ENCODE peak calls at places on chromosomes 1 and 21, in eight cellular contexts. B is CD4-positive, alpha-beta T cell; O is body of pancreas; K is stimulated activated CD4-positive, alpha-beta T cell treated with anti-CD3 and anti-CD28 coated beads, TNF-alpha, amount 100 ng/mL, for 4 hours; R is AG08396; N is putamen; Z is cerebellum; W is RWPE1. G is an unnamed sample.
A peak's percentile ranks its signal among the peaks of the same experiment; 100 is the strongest.

GRCh38 chr1:190754769-190755168 is 277.1 kb upstream of the BRINP3 start:
- DNase-seq in N (no peak), R (peak; percentile 2), O (no peak), Z (peak; percentile 0), K (no peak), B (no peak), W (peak; percentile 27), G (no peak)

GRCh38 chr21:32994305-32994704 is 31.4 kb upstream of the OLIG2 start:
- DNase-seq in Z (no peak), O (no peak), R (peak; percentile 29), N (no peak), W (peak; percentile 11), K (no peak), B (no peak), G (no peak)

GRCh38 chr1:193104496-193104905 is 713 bp downstream of the GLRX2 start:
- DNase-seq in R (peak; percentile 52), Z (peak; percentile 48), K (no peak), O (peak; percentile 37), N (peak; percentile 35), W (peak; percentile 58), B (no peak), G (no peak)

GRCh38 chr1:93554883-93555872 is 107.3 kb downstream of the FNBP1L start:
- DNase-seq in W (no peak), N (no peak), O (no peak), Z (no peak), B (no peak), R (no peak), K (no peak), G (no peak)

GRCh38 chr1:39047374-39048229 is 21.5 kb downstream of the NDUFS5 start:
- DNase-seq in K (no peak), N (no peak), W (peak; percentile 38), O (peak; percentile 39), B (no peak), R (peak; percentile 75), Z (no peak), G (peak; percentile 38)

GRCh38 chr21:32914424-32915070 is 111.2 kb upstream of the OLIG2 start:
- DNase-seq in O (no peak), K (no peak), R (no peak), Z (no peak), B (no peak), N (no peak), W (no peak), G (no peak)

GRCh38 chr1:12309783-12310742 is 80.2 kb downstream of the VPS13D start:
- DNase-seq in O (no peak), K (no peak), W (no peak), R (no peak), B (no peak), Z (no peak), N (no peak), G (no peak)

GRCh38 chr1:24151175-24151533 is 8.2 kb upstream of the IL22RA1 start:
- DNase-seq in N (no peak), B (no peak), O (peak; percentile 79), W (peak; percentile 41), K (no peak), R (no peak), Z (no peak), G (no peak)

GRCh38 chr1:23278717-23279116 is 61.4 kb upstream of the HTR1D start:
- DNase-seq in K (no peak), Z (no peak), N (no peak), R (no peak), O (no peak), B (no peak), W (no peak), G (no peak)

GRCh38 chr1:153509036-153509435 is 26.8 kb downstream of the S100A6 start:
- DNase-seq in Z (no peak), W (no peak), B (no peak), K (no peak), N (no peak), O (no peak), R (no peak), G (no peak)

GRCh38 chr1:192867180-192867579 is 58.3 kb downstream of the RGS2 start:
- DNase-seq in Z (no peak), N (no peak), B (no peak), R (no peak), K (no peak), W (no peak), O (no peak), G (no peak)

GRCh38 chr1:20211511-20211931 is 25.2 kb upstream of the PLA2G2C start:
- DNase-seq in K (no peak), Z (no peak), R (no peak), N (no peak), O (no peak), W (peak; percentile 85), B (no peak), G (peak; percentile 95)

GRCh38 chr1:185483647-185484450 is 166.8 kb upstream of the IVNS1ABP start:
- DNase-seq in W (peak; percentile 8), R (peak; percentile 46), K (no peak), Z (no peak), B (no peak), N (no peak), O (peak; percentile 16), G (peak; percentile 4)

GRCh38 chr1:6834366-6834765 is 49.1 kb downstream of the CAMTA1 start:
- DNase-seq in R (no peak), W (no peak), B (no peak), N (no peak), O (no peak), Z (no peak), K (no peak), G (no peak)

GRCh38 chr21:41147096-41147978 is 20.6 kb upstream of the BACE2 start:
- DNase-seq in R (no peak), N (no peak), K (no peak), O (no peak), B (no peak), Z (no peak), W (no peak), G (no peak)

GRCh38 chr1:92695104-92695503 is 89.8 kb downstream of the EVI5 start:
- DNase-seq in Z (no peak), W (no peak), O (no peak), K (no peak), B (no peak), N (no peak), R (no peak), G (no peak)

GRCh38 chr1:64194168-64195088 is 9.0 kb upstream of the UBE2U start:
- DNase-seq in B (no peak), W (no peak), Z (no peak), O (no peak), K (no peak), N (peak; percentile 66), R (no peak), G (no peak)

GRCh38 chr1:230050973-230051735 is 15.9 kb upstream of the GALNT2 start:
- DNase-seq in K (no peak), B (no peak), W (no peak), R (no peak), N (no peak), Z (no peak), O (no peak), G (no peak)

GRCh38 chr21:34039678-34040382 is 33.5 kb upstream of the MRPS6 start:
- DNase-seq in O (no peak), W (no peak), R (no peak), Z (no peak), B (no peak), N (no peak), K (no peak), G (no peak)

GRCh38 chr1:241063281-241063680 is 293.7 kb downstream of the RGS7 start:
- DNase-seq in W (no peak), Z (peak; percentile 25), B (no peak), O (no peak), N (no peak), K (no peak), R (no peak), G (no peak)

GRCh38 chr1:225709101-225709500 is 56.2 kb upstream of the ENAH start:
- DNase-seq in B (no peak), Z (no peak), O (no peak), R (no peak), W (peak; percentile 72), K (no peak), N (no peak), G (no peak)